ENCODE peak calls at places on chromosomes 11 and 22, in four cellular contexts. I is HepG2, K is SK-N-SH, B is K562. G is an unnamed sample.

GRCh38 chr11:121018746-121019145 is 5.2 kb upstream of the TBCEL start:
- DNase-seq in B (no peak), I (no peak), K (peak), G (no peak)

GRCh38 chr11:16739326-16739875 is 954 bp downstream of the C11orf58 start:
- DNase-seq in B (no peak), I (no peak), K (peak), G (no peak)

GRCh38 chr11:4187055-4187988 is 92.7 kb downstream of the RRM1 start:
- DNase-seq in K (peak), I (peak), B (peak), G (peak)

GRCh38 chr11:61482513-61482912 is 26.0 kb upstream of the LRRC10B start:
- DNase-seq in B (peak), I (no peak), K (peak), G (peak)

GRCh38 chr22:38868286-38868721 is 3.7 kb downstream of the CBX6 start:
- DNase-seq in B (no peak), I (no peak), K (no peak), G (no peak)

GRCh38 chr11:11027271-11027670 is 169.4 kb upstream of the ZBED5 start:
- DNase-seq in K (no peak), B (no peak), I (no peak), G (no peak)

GRCh38 chr11:119789766-119790407 is 60.9 kb upstream of the NECTIN1 start:
- DNase-seq in K (no peak), I (no peak), B (no peak), G (no peak)

GRCh38 chr11:124863137-124863825 is 2.0 kb upstream of the ROBO3 start:
- DNase-seq in K (peak), I (peak), B (no peak), G (peak)

GRCh38 chr11:67301951-67302516 is 1.3 kb upstream of the SSH3 start:
- DNase-seq in B (peak), K (no peak), I (no peak), G (peak)

GRCh38 chr11:47869548-47870393 is 21.6 kb upstream of the NUP160 start:
- DNase-seq in K (no peak), B (no peak), I (no peak), G (no peak)

GRCh38 chr11:95067828-95068244 is 1.1 kb downstream of the SRSF8 start:
- DNase-seq in K (no peak), B (no peak), I (no peak), G (no peak)

GRCh38 chr11:70298243-70298915 is 27.9 kb downstream of the PPFIA1 start:
- DNase-seq in K (no peak), B (no peak), I (no peak), G (no peak)

GRCh38 chr22:40156001-40156516 is 21.7 kb upstream of the TNRC6B start:
- DNase-seq in K (no peak), I (peak), B (peak), G (peak)

GRCh38 chr11:85918910-85919794 is 64.0 kb downstream of the CCDC83 start:
- DNase-seq in B (no peak), I (peak), K (no peak), G (no peak)

GRCh38 chr22:44341431-44342346 is 28.9 kb upstream of the SHISAL1 start:
- DNase-seq in I (no peak), K (peak), B (no peak), G (no peak)

GRCh38 chr11:2741377-2742131 is 41.8 kb upstream of the KCNQ1OT1 start:
- DNase-seq in I (no peak), B (peak), K (no peak), G (no peak)

GRCh38 chr11:9138133-9138453 is 46.7 kb upstream of the SCUBE2 start:
- DNase-seq in B (no peak), K (no peak), I (no peak), G (no peak)

GRCh38 chr11:121596195-121597145 is 143.7 kb upstream of the SORL1-AS1 start:
- DNase-seq in I (no peak), B (no peak), K (no peak), G (no peak)

GRCh38 chr11:132028380-132029240 is 658.2 kb downstream of the NTM start:
- DNase-seq in B (peak), K (peak), I (peak), G (no peak)

GRCh38 chr22:23386822-23387580 is 193.1 kb downstream of the IGLL1 start:
- DNase-seq in I (no peak), B (no peak), K (no peak), G (peak)

GRCh38 chr22:23384899-23385298 is 195.2 kb downstream of the IGLL1 start:
- DNase-seq in K (no peak), I (no peak), B (no peak), G (peak)

GRCh38 chr22:23385301-23386244 is 194.5 kb downstream of the IGLL1 start:
- DNase-seq in K (peak), I (peak), B (peak), G (peak)

GRCh38 chr22:23387827-23388491 is 192.1 kb downstream of the IGLL1 start:
- DNase-seq in I (no peak), K (no peak), B (no peak), G (peak)

DNA sequence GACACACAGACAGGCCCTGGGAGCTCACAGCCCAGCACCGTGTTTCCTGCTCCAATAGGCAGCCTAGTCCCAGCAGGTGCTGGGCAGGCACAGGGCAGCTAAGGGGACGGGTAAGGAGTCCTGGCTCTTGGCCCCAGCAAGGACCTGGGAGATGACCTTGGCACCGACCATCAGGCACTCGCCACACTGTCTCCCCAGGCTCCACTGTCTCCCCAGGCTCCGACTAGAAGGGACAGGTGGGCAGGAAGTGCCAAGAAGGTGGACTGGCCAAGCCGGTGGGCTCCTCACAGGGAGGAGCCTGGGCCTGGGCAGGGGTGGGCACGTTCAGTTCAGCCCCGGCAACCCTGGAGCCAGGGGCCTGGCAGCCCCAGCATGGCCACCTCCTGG is 193.9 kb downstream of the IGLL1 start:
- DNase-seq in K (no peak), I (no peak), B (no peak), G (no peak)
- TF ChIP-seq FOXJ3 in K (no peak), I (no peak), B (no peak), G (no peak)

GRCh38 chr11:393219-394033 is 583 bp upstream of the PKP3 start:
- DNase-seq in I (peak), K (no peak), B (peak), G (no peak)
- TF ChIP-seq FOXJ3 in I (no peak), K (no peak), B (no peak), G (no peak)

GRCh38 chr11:66271816-66272215 is 3.4 kb downstream of the RAB1B start:
- DNase-seq in I (no peak), K (no peak), B (no peak), G (no peak)
- TF ChIP-seq FOXJ3 in I (no peak), K (no peak), B (no peak), G (no peak)

GRCh38 chr11:32391965-32392553 is 43.3 kb downstream of the WT1 start:
- DNase-seq in K (no peak), B (no peak), I (no peak), G (no peak)
- TF ChIP-seq FOXJ3 in K (no peak), B (no peak), I (no peak), G (no peak)

GRCh38 chr22:22709719-22710445 is 65.5 kb downstream of the GGTLC2 start:
- DNase-seq in B (peak), I (no peak), K (no peak), G (peak)
- TF ChIP-seq FOXJ3 in B (no peak), I (no peak), K (no peak), G (no peak)

GRCh38 chr11:112307617-112308016 is 47.0 kb upstream of the PLET1 start:
- DNase-seq in K (no peak), I (no peak), B (no peak), G (no peak)

GRCh38 chr11:112310867-112311266 is 50.2 kb upstream of the PLET1 start:
- DNase-seq in B (no peak), I (no peak), K (no peak), G (no peak)

GRCh38 chr11:112308651-112309050 is 48.0 kb upstream of the PLET1 start:
- DNase-seq in I (no peak), B (no peak), K (no peak), G (no peak)

GRCh38 chr11:112315057-112315720 is 54.5 kb upstream of the PLET1 start:
- DNase-seq in I (no peak), B (no peak), K (no peak), G (no peak)

DNA sequence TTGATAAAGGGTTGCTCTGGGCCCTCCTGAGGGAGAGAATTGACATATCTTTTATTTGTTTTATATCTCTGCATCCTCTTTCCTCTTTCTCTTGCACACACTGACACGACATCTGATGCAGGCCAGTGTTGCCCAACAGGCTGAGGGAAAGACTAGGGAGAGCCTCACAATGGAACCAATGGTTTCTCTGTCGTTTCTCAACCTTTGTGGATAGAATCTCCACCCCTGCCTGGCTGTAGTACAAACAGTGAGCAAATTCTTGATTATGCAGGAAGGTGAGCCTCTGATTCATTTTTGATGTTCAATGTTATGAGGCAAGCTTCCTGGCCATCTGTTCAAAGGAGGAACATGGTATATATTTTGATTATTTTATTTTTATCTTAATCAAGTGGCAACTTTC is 49.8 kb upstream of the PLET1 start:
- DNase-seq in K (no peak), B (no peak), I (no peak), G (no peak)
- TF ChIP-seq FOXJ3 in K (no peak), B (no peak), I (no peak), G (no peak)

GRCh38 chr11:43508511-43508918 is 149.8 kb downstream of the TTC17 start:
- DNase-seq in K (no peak), I (no peak), B (no peak), G (no peak)
- TF ChIP-seq FOXJ3 in K (no peak), I (no peak), B (no peak), G (no peak)